ENCODE peak calls at places on chromosomes 13 and 19, in four cellular contexts. W, B, J and A are unnamed samples.

GRCh38 chr19:34967551-34967950 is 3.5 kb upstream of the ZNF792 start:
- DNase-seq in B (no peak), J (no peak), W (no peak), A (no peak)

GRCh38 chr13:51839711-51840110 is 5.3 kb downstream of the TMEM272 start:
- DNase-seq in W (no peak), B (no peak), J (no peak), A (no peak)

GRCh38 chr19:49689133-49690072 is at the start of gene ADM5:
- DNase-seq in B (peak; percentile 80), J (peak; percentile 83), W (peak; percentile 42), A (no peak)

GRCh38 chr13:113123226-113124150 is 889 bp downstream of the F10 start:
- DNase-seq in W (no peak), B (no peak), J (peak; percentile 84), A (no peak)

GRCh38 chr19:39996218-39996810 is 546 bp upstream of the ZNF546 start:
- DNase-seq in B (no peak), J (no peak), W (peak; percentile 65), A (no peak)

GRCh38 chr13:31067416-31068118 is 94.1 kb downstream of the HSPH1 start:
- DNase-seq in W (no peak), J (no peak), B (no peak), A (no peak)

GRCh38 chr13:21673592-21674270 is 2.9 kb downstream of the FGF9 start:
- DNase-seq in J (peak; percentile 90), W (peak; percentile 51), B (peak; percentile 82), A (peak; percentile 57)

GRCh38 chr13:19156013-19156825 is 25.4 kb downstream of the TUBA3C start:
- DNase-seq in J (peak; percentile 16), B (peak; percentile 36), W (no peak), A (no peak)

GRCh38 chr13:27851481-27851880 is 59.2 kb downstream of the GSX1 start:
- DNase-seq in B (no peak), W (no peak), J (no peak), A (no peak)

GRCh38 chr13:53160211-53160610 is 131.6 kb downstream of the OLFM4 start:
- DNase-seq in B (no peak), J (no peak), W (no peak), A (no peak)

GRCh38 chr13:41402695-41403511 is 54.4 kb upstream of the RGCC start:
- DNase-seq in B (no peak), J (peak; percentile 18), W (no peak), A (no peak)

GRCh38 chr13:80603351-80603750 is 262.4 kb upstream of the SPRY2 start:
- DNase-seq in B (no peak), J (no peak), W (no peak), A (no peak)

GRCh38 chr13:50485979-50486935 is 357.2 kb downstream of the DLEU7 start:
- DNase-seq in J (no peak), B (no peak), W (no peak), A (no peak)

GRCh38 chr13:48403929-48404328 is 9.0 kb downstream of the LPAR6 start:
- DNase-seq in B (no peak), W (no peak), J (no peak), A (no peak)
- H3K4me3 ChIP-seq in B (no peak overlapping the region), W (no peak overlapping the region), J (no peak overlapping the region), A (no peak overlapping the region)

DNA sequence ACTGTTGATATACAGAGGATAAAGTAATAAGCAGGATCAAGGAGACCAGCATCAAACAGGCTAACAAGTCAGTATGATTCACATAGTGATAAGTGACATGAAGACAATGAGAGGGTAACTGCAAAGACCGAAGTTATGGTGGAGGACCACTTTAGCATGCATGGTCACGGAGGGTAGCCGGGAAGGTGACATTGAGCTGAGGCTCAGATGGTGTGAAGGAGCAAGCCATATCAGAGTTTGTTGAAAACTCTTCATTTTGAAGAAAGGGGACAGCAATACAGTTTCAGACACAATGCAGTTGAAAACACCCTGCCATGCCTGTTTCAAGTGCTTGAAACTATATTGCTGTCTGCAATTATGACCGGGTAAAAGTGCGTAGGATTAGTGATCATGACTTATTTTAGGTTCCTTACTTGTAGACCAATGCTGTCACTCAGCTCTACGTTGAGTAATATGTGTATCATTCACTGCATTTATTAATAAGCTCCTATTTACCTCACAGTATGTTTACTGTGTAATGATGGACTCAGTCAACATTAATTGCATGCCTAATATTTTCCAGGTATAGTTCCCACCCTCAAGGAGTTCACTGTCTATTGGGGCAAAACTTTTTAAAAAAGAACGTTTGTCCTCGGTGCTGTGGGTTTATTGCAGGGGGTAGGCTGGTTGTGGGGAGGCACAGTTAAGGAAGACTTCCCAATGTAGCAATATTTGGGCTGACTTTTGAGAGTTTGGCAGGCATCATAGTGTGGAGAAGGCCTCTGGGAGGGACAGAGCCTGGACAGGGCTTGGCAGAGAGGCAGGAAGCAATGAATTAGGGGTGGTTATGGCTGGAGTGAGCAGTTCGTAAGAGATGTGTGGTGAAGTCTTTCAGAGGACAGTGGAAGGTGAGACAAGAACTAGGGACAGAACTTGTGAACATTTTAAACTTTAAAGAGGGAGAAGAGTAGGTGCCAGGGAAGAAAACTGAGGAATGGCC is 3.2 kb downstream of the UBAC2 start:
- DNase-seq in W (no peak), J (no peak), B (no peak), A (peak; percentile 33)
- H3K4me3 ChIP-seq in W (peak overlapping the region; percentile 46), J (no peak overlapping the region), B (no peak overlapping the region), A (peak overlapping the region; percentile 18)

DNA sequence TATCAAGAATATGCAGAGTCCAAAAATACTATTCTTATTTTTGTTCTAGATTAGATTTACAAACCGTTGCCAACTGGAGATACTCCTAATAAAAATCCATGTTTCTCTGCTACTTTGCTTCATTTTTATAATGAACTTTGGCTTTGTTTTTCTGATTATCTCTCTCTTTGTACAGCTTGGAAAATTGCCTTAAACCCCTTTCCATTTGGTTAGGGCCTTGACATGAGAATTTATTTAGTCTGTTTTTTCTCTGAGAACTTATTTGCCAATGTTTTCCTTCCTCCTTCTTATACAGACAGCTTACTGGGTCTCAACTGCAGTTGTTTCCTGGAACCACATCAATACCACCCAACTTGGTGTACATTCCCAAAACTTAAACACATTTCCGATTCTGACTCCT is 555.4 kb downstream of the SLITRK6 start:
- DNase-seq in W (no peak), B (no peak), J (no peak), A (no peak)
- H3K4me3 ChIP-seq in W (no peak overlapping the region), B (no peak overlapping the region), J (no peak overlapping the region), A (no peak overlapping the region)

GRCh38 chr13:96089749-96090239 is at the start of gene HS6ST3:
- DNase-seq in B (peak; percentile 67), J (peak; percentile 90), W (no peak), A (no peak)

GRCh38 chr13:96090240-96091101 is 564 bp downstream of the HS6ST3 start:
- DNase-seq in W (no peak), J (peak; percentile 82), B (no peak), A (peak; percentile 30)

GRCh38 chr13:96091932-96092253 is 2.0 kb downstream of the HS6ST3 start:
- DNase-seq in J (no peak), B (no peak), W (no peak), A (no peak)

GRCh38 chr13:96093296-96094006 is 3.5 kb downstream of the HS6ST3 start:
- DNase-seq in B (no peak), J (no peak), W (no peak), A (no peak)

DNA sequence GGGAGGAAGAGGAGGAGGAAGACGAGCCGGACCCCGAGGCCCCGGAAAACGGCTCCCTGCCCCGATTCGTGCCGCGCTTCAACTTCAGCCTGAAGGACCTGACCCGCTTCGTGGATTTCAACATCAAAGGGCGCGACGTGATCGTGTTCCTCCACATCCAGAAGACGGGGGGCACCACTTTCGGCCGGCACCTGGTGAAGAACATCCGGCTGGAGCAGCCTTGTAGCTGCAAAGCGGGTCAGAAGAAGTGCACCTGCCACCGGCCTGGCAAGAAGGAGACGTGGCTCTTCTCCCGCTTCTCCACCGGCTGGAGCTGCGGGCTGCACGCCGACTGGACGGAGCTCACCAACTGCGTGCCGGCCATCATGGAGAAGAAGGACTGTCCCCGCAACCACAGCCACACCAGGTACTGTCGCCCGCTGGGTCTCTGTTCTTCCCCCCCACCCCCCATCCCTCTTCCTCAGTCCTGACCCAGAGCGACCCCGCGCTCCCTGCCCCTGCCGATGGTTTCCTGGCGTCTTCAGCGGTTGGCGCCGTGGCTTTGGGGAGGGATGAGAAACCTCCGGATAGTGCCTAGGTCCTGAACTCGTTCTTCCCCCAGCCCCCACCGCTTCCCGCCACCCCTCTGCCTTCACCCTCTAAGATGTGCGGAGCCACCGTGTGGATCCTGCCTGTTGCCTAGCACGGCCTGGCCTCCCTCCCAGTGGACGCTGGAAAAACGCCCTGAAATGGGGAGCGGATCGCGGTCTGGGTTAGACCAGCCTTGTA is 1.4 kb downstream of the HS6ST3 start:
- DNase-seq in W (no peak), B (peak; percentile 63), J (peak; percentile 66), A (peak; percentile 8)
- H3K4me3 ChIP-seq in W (no peak overlapping the region), B (peak overlapping the region; percentile 20), J (peak overlapping the region; percentile 44), A (peak overlapping the region; percentile 6)

DNA sequence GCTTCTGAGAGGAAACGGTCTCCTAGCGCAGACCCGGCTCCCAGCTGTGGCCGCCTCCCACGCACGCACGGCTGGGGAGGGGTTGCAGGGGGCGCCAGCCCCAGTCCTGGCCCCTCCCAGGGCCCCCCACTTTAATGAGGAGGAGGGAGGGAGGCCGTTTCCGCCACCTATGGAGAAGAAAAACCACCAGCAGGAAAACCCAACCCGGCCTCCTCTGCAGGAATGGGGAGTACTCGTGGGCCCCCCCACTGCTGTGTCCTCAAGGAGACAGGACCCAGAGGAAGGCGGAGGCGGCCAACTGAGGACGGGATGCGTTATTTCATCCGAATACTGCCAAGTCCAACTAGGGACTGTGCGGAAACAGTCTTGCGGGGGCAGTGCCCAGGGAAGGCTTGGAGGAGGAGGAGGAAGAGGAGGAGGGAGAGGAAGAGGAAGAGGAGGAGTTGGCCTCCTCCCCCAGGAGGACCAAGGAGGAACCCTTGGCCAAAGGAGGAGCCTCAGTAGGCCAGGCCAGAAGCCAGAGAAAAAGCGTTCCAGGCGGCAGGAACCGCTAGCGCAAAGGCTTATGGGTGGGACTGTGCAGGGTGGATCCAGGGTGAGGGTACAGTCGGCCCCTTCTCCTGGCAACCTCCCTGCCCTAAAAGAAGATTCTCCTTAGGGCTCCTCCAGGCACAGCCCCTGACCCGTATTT is 3.9 kb upstream of the SSBP4 start:
- DNase-seq in B (peak; percentile 83), J (peak; percentile 54), W (no peak), A (no peak)
- H3K4me3 ChIP-seq in B (peak overlapping the region; percentile 36), J (no peak overlapping the region), W (peak overlapping the region; percentile 23), A (no peak overlapping the region)

GRCh38 chr13:87674143-87674772 is 3.1 kb downstream of the SLITRK5 start:
- DNase-seq in W (no peak), B (no peak), J (peak; percentile 4), A (no peak)
- H3K4me3 ChIP-seq in W (no peak overlapping the region), B (no peak overlapping the region), J (peak overlapping the region; percentile 70), A (no peak overlapping the region)

GRCh38 chr13:73075546-73075945 is 16.7 kb downstream of the KLF5 start:
- DNase-seq in W (no peak), B (no peak), J (peak; percentile 46), A (no peak)
- H3K4me3 ChIP-seq in W (no peak overlapping the region), B (no peak overlapping the region), J (peak overlapping the region; percentile 6), A (no peak overlapping the region)

GRCh38 chr19:2949939-2950285 is 5.1 kb upstream of the ZNF77 start:
- DNase-seq in B (no peak), W (no peak), J (no peak), A (no peak)
- H3K4me3 ChIP-seq in B (peak overlapping the region; percentile 69), W (peak overlapping the region; percentile 80), J (peak overlapping the region; percentile 77), A (peak overlapping the region; percentile 87)

GRCh38 chr19:37148214-37148613 is 24.3 kb downstream of the ZNF585A start:
- DNase-seq in J (no peak), W (no peak), B (no peak), A (no peak)
- H3K4me3 ChIP-seq in J (no peak overlapping the region), W (no peak overlapping the region), B (no peak overlapping the region), A (no peak overlapping the region)